ENCODE peak calls at places on chromosomes 4 and X, in four cellular contexts. P is aorta; Z is left ventricle myocardium inferior; X is CD8-positive, alpha-beta T cell. Y is an unnamed sample. For H3K36me3 and H3K4me1, the result is how much of the 10 kb centered on the place peaks cover.

GRCh38 chr4:48947731-48948130 is 38.3 kb upstream of the CWH43 start:
- DNase-seq in P (no peak), Z (no peak), X (no peak), Y (no peak)

GRCh38 chrX:44871114-44871645 is 1.8 kb upstream of the KDM6A start:
- DNase-seq in P (no peak), Z (no peak), X (no peak), Y (peak)

GRCh38 chr4:88779431-88779830 is 81.8 kb upstream of the NAP1L5 start:
- DNase-seq in P (no peak), Z (no peak), X (no peak), Y (no peak)

GRCh38 chr4:52853351-52853750 is 8.8 kb upstream of the RASL11B start:
- DNase-seq in P (no peak), Z (no peak), X (no peak), Y (no peak)

GRCh38 chr4:21366312-21366711 is 582.3 kb downstream of the KCNIP4 start:
- DNase-seq in P (no peak), Z (no peak), X (no peak), Y (no peak)

GRCh38 chrX:12308420-12308819 is 170.1 kb downstream of the FRMPD4 start:
- DNase-seq in P (no peak), Z (peak), X (no peak), Y (no peak)

GRCh38 chr4:128653514-128654420 is 155.7 kb upstream of the JADE1 start:
- DNase-seq in P (no peak), Z (peak), X (no peak), Y (peak)

GRCh38 chrX:20594985-20595384 is 328.3 kb upstream of the RPS6KA3 start:
- DNase-seq in P (no peak), Z (no peak), X (no peak), Y (no peak)

GRCh38 chr4:135966936-135967335 is 1565.4 kb downstream of the PCDH18 start:
- DNase-seq in P (no peak), Z (no peak), X (no peak), Y (no peak)

GRCh38 chr4:123299212-123299651 is 97.4 kb upstream of the SPRY1 start:
- DNase-seq in P (no peak), Z (no peak), X (no peak), Y (no peak)

GRCh38 chr4:8331567-8331955 is 62.0 kb downstream of the HTRA3 start:
- DNase-seq in P (peak), Z (no peak), X (no peak), Y (no peak)

GRCh38 chr4:140005699-140006098 is 148.3 kb downstream of the MAML3 start:
- DNase-seq in P (no peak), Z (no peak), X (no peak), Y (no peak)

GRCh38 chrX:13659057-13659456 is 6.1 kb downstream of the TCEANC start:
- DNase-seq in P (no peak), Z (no peak), X (no peak), Y (no peak)

GRCh38 chr4:142648378-142648777 is 197.7 kb downstream of the INPP4B start:
- DNase-seq in P (no peak), Z (no peak), X (no peak), Y (no peak)

GRCh38 chr4:906311-907102 is 25.6 kb downstream of the GAK start:
- DNase-seq in P (no peak), Z (no peak), X (no peak), Y (no peak)

GRCh38 chr4:905485-906214 is 26.5 kb downstream of the GAK start:
- DNase-seq in P (no peak), Z (no peak), X (no peak), Y (no peak)

GRCh38 chr4:901192-901910 is 30.8 kb downstream of the GAK start:
- DNase-seq in P (no peak), Z (no peak), X (no peak), Y (no peak)

GRCh38 chr4:900721-901120 is 31.4 kb downstream of the GAK start:
- DNase-seq in P (no peak), Z (no peak), X (no peak), Y (no peak)

DNA sequence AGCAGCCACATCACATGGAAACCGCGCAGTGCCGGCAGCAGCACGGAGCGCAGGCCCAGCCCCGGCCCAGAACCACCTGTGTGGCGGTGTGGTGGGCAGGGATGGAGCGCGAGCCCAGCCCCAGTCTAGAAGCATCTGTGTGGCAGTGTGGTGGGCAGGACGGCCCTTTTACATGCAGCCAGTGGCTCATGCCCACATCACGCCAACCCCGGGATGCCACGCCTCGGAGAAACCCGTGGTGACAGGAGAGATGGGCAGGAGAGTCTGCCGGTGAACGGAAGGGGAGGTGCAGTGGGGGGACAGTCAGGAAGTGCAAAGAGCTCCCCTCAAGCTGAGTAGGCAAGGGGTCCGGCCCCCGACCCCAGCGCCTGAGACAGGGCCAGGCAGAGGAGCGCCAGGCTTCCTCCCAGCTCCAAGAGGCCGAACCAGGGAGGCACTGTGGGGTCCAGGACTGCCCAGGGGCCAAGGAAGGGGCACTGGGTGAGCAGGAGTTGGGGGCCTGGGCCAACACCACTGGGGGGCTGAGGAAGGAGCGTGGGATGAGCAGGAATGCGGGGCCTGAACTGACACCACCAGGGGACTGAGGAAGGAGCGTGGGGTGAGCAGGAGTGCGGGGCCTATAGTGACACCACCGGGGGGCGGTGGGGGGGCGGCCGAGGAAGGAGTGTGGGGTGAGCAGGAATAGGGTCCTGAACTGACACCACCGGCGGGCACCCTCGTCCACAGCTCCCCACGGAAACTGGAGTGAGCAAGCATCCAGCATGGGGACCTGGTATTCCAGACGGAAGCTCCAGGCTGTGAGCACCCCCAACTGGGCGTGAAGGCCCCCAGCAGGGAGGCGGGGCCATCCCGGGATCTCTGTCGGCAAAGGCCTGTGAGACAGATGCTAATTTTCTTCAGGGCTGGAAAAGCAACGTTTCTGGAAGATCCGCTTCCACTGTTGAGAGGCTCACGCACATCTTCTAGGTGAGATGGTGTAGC is 28.8 kb downstream of the GAK start:
- DNase-seq in P (no peak), Z (no peak), X (no peak), Y (no peak)
- H3K36me3 ChIP-seq in P (under half), Z (under half), X (under half), Y (under half)

GRCh38 chr4:151673913-151674520 is 86.8 kb downstream of the GATB start:
- DNase-seq in P (no peak), Z (no peak), X (no peak), Y (no peak)
- H3K4me1 ChIP-seq in P (under half), Z (under half), X (under half), Y (under half)

DNA sequence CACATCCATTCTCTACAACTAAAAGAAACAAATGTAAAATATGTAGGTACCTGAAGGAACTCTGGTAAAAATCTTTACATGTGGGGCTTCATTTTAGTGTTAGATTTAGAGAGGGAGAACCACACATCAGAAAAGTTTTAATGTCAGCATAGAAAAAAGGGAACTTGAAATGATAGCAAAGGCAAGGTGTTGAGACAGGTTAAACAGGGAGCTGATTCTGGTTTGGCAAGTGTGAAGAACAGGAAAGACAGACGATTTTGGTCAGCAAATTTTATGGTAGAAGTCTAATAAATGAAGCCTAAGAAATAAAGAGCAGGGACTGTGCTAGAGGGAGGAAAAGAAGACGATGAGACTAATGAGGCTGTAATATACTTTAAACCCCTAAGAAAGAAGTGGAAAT is 67.6 kb upstream of the COX18 start:
- DNase-seq in P (no peak), Z (no peak), X (no peak), Y (no peak)
- H3K36me3 ChIP-seq in P (under half), Z (half or more), X (under half), Y (under half)

GRCh38 chr4:137420901-137421384 is 111.4 kb downstream of the PCDH18 start:
- DNase-seq in P (no peak), Z (no peak), X (no peak), Y (no peak)
- H3K4me1 ChIP-seq in P (under half), Z (under half), X (under half), Y (under half)

DNA sequence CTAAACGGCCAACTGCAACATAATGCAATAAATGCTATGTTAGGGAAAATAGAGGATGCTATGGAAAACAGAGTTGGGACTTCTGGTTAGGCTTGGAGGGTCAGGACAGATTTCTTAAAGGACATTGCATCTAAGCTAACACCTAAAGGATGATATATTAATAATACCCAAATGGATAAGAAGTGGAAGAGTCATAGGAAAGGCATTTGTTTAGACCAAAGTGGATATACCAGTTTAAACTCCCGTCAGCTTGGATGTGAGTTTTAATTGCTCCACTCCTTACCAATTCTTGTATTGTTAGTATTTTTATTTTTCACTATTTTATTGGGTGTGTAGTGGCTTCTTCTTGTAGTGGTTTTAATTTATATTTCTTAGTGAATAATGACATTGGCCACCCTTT is 93.9 kb downstream of the PTPN13 start:
- DNase-seq in P (no peak), Z (no peak), X (no peak), Y (no peak)
- H3K36me3 ChIP-seq in P (under half), Z (under half), X (under half), Y (under half)

DNA sequence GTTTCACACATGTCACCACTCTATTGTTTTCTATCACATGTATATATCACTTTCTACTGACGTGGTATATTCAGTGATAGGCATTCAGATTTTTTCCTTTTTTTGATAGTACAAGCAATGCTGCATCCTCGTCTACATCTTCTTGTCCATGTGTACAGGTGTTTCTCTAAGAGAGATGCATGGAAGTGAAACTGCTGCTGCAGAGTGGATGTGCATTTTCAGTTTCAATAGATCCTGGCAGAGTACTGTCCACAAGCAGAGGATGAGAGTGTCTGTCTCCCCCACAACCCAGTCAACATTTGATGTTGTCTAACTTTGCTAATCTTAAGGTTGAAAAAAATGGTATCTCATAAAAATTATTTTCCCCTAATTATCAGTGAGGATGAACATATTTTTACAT is 194.0 kb upstream of the CASK start:
- DNase-seq in P (no peak), Z (no peak), X (no peak), Y (no peak)
- H3K4me1 ChIP-seq in P (under half), Z (under half), X (under half), Y (under half)

GRCh38 chr4:17614416-17615299 is at the start of gene MED28:
- DNase-seq in P (peak), Z (peak), X (peak), Y (peak)

GRCh38 chr4:17619416-17620105 is 5.1 kb downstream of the MED28 start:
- DNase-seq in P (no peak), Z (no peak), X (no peak), Y (no peak)

GRCh38 chr4:17616283-17616682 is 1.8 kb downstream of the MED28 start:
- DNase-seq in P (no peak), Z (no peak), X (no peak), Y (no peak)

GRCh38 chr4:17623451-17624001 is 9.1 kb downstream of the MED28 start:
- DNase-seq in P (no peak), Z (no peak), X (no peak), Y (no peak)

DNA sequence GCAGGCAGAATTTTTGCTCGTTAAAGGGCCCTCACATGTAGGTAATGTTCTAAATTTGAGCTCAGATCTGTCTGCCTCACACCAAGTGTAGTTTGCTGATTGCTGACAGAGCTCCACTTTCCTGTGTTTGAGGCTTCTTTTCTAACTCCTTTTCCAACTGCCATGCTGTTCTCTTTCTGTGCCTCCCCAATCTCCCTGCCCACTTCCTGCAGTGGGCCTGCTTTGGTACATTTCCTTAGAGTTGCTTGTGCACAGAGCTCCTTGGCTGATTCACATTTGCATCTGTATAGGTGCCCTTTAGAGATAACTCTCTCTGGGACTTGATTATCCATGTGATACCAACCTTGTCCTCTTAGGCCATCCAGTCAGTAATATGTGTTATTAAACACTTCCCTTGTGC is 4.5 kb downstream of the MED28 start:
- DNase-seq in P (no peak), Z (no peak), X (no peak), Y (no peak)
- H3K36me3 ChIP-seq in P (under half), Z (half or more), X (under half), Y (under half)

DNA sequence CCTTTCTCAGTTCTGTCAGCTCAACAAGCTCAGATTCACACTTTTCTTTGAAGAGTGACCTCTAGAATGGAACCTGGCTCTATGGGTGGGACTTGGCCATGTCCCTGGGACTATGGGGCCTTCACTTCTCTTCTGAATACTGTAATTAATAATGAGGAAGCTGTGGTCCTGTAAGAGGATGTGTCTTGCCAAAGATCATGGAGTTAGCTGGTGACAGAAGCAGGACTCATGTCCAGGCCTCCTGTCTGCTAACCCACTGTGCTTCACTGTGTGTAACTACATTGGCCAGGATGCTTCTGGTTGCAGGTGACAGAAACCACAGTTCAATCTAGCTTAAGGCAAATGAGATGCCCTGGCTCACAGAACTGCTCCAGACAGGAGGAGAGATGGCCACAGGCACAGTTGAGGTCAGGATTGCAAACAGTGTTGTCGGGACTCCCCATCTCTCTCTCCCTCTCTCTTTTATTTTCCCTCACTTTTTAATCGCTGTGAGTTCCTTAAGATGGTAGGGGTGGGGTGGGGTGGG is 3.1 kb downstream of the MTMR1 start:
- DNase-seq in P (no peak), Z (no peak), X (no peak), Y (no peak)
- H3K4me1 ChIP-seq in P (under half), Z (under half), X (under half), Y (under half)

GRCh38 chr4:16730522-16730921 is 167.9 kb downstream of the LDB2 start:
- DNase-seq in P (no peak), Z (no peak), X (no peak), Y (no peak)

GRCh38 chr4:16729361-16729760 is 169.1 kb downstream of the LDB2 start:
- DNase-seq in P (no peak), Z (no peak), X (no peak), Y (no peak)

GRCh38 chr4:16725252-16725651 is 173.2 kb downstream of the LDB2 start:
- DNase-seq in P (no peak), Z (no peak), X (no peak), Y (no peak)

GRCh38 chr4:16731776-16732380 is 166.6 kb downstream of the LDB2 start:
- DNase-seq in P (no peak), Z (no peak), X (no peak), Y (no peak)

DNA sequence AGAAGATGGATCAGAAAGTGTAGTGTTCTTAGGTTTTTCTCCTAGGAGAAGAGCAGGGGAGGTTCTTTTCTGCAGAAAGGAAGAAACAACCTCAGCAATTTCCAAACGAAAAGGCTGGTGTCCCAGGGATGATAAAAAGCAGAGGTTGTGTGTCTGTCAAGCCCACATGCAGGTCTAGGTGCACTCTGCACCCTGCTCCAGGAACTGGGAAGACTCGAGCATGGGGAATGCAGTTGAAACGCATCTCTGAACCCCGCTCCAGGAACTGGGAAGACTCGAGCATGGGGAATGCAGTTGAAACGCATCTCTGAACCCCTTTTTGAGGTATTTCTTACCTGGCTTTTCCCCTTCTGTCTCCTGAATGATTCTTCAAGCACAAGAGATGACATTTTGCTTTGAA is 171.2 kb downstream of the LDB2 start:
- DNase-seq in P (no peak), Z (no peak), X (no peak), Y (no peak)
- H3K36me3 ChIP-seq in P (under half), Z (under half), X (under half), Y (under half)

Y was measured in colonic mucosa.